ENCODE peak calls at places on chromosomes 7 and 10, in seven cellular contexts. S is pancreas; B is AG04450; V is fibroblast of the aortic adventitia; H is astrocyte of the spinal cord; Z is CD8-positive, alpha-beta memory T cell; A is ascending aorta. E is an unnamed sample.

GRCh38 chr7:82732677-82733076 is 289.1 kb upstream of the CACNA2D1 start:
- DNase-seq in S (no peak), H (no peak), A (no peak), B (no peak), Z (no peak), V (no peak), E (no peak)

GRCh38 chr7:117251687-117252086 is 71.2 kb downstream of the WNT2 start:
- DNase-seq in S (no peak), B (no peak), H (peak), V (peak), A (no peak), Z (no peak), E (peak)

GRCh38 chr7:138169441-138169851 is 93.2 kb downstream of the AKR1D1 start:
- DNase-seq in Z (no peak), H (no peak), V (no peak), S (no peak), A (no peak), B (no peak), E (peak)

GRCh38 chr10:34768261-34768971 is 46.7 kb downstream of the PARD3 start:
- DNase-seq in Z (no peak), S (peak), B (no peak), A (no peak), V (peak), H (peak), E (no peak)

GRCh38 chr10:34711500-34711899 is 103.6 kb downstream of the PARD3 start:
- DNase-seq in A (no peak), Z (no peak), H (no peak), V (peak), S (no peak), B (no peak), E (no peak)

GRCh38 chr10:33103980-33104379 is 145.9 kb upstream of the ITGB1 start:
- DNase-seq in S (no peak), Z (no peak), B (no peak), V (no peak), A (no peak), H (no peak), E (no peak)

GRCh38 chr10:105024184-105024583 is 383.1 kb downstream of the SORCS3 start:
- DNase-seq in V (no peak), B (no peak), S (no peak), Z (no peak), H (no peak), A (no peak), E (no peak)

GRCh38 chr10:97713828-97714400 is 384 bp downstream of the MARVELD1 start:
- DNase-seq in V (peak), S (peak), A (peak), B (no peak), H (peak), Z (peak), E (peak)

GRCh38 chr10:73591935-73592699 is 975 bp upstream of the USP54 start:
- DNase-seq in H (peak), Z (no peak), A (peak), S (peak), V (peak), B (no peak), E (peak)

GRCh38 chr7:80387634-80388033 is 124.2 kb downstream of the GNAT3 start:
- DNase-seq in B (no peak), Z (no peak), H (no peak), S (no peak), V (no peak), A (no peak), E (no peak)

GRCh38 chr10:132331259-132331955 is 586 bp upstream of the LRRC27 start:
- DNase-seq in H (no peak), S (no peak), Z (no peak), B (no peak), A (no peak), V (no peak), E (no peak)

GRCh38 chr10:69215405-69216176 is 4.5 kb upstream of the HKDC1 start:
- DNase-seq in Z (no peak), H (no peak), S (no peak), V (no peak), B (no peak), A (no peak), E (no peak)

GRCh38 chr7:106895246-106895864 is 30.3 kb downstream of the PIK3CG start:
- DNase-seq in Z (no peak), S (no peak), H (no peak), B (no peak), A (no peak), V (no peak), E (no peak)

GRCh38 chr7:90816511-90817142 is 220.5 kb downstream of the CDK14 start:
- DNase-seq in V (peak), H (peak), Z (no peak), S (no peak), A (no peak), B (peak), E (peak)

GRCh38 chr7:85054306-85054705 is 132.6 kb downstream of the SEMA3D start:
- DNase-seq in S (no peak), V (no peak), A (no peak), H (no peak), B (no peak), Z (no peak), E (no peak)

GRCh38 chr10:67971311-67971710 is 86.9 kb downstream of the SIRT1 start:
- DNase-seq in A (no peak), V (no peak), B (no peak), H (no peak), Z (no peak), S (no peak), E (no peak)

GRCh38 chr10:52755297-52756062 is 17.1 kb downstream of the MBL2 start:
- DNase-seq in B (peak), Z (no peak), H (peak), A (no peak), S (no peak), V (peak), E (no peak)
- H3K4me3 ChIP-seq in B (no peak), Z (no peak), H (no peak), A (no peak), S (no peak), V (no peak), E (no peak)

DNA sequence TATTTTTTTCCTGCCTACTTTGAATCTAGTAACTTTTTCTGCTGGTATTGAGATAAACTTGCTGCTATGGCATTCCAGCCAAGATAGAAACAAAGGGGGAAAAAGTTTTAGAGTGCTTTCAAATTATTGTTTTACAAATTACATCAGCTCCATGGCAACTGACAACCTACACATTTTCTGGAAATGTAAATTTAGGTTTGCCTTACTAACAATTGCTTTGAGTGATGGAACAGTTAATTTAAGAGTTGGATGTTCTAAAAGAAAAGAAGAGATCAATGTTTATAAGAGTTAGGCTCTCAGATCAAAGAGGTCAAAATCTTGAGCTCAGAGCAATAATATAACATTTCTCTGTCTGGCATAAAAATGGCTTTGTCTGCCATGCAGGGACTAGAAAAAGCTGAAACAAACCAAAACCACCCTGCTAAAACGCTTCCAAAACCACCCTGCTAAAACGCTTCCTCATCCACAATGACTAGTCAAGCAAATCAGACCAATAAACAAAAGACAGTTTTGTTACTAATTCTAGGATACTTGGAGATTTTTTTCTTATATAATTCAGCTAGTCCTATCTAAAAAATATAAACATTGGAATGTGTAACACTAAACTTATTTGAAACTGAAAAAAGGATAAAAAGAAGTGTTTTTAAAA is 32.4 kb downstream of the ORC5 start:
- DNase-seq in H (no peak), Z (no peak), S (no peak), V (no peak), A (no peak), B (no peak), E (no peak)
- H3K4me3 ChIP-seq in H (no peak), Z (no peak), S (no peak), V (no peak), A (no peak), B (no peak), E (no peak)

GRCh38 chr7:141409911-141410329 is 141.3 kb upstream of the AGK start:
- DNase-seq in Z (no peak), A (no peak), V (no peak), H (no peak), B (no peak), S (no peak), E (no peak)

GRCh38 chr7:141409219-141409618 is 142.0 kb upstream of the AGK start:
- DNase-seq in B (no peak), H (no peak), A (no peak), Z (no peak), V (no peak), S (no peak), E (no peak)

GRCh38 chr7:141408440-141408839 is 142.8 kb upstream of the AGK start:
- DNase-seq in S (no peak), Z (no peak), H (no peak), V (no peak), B (no peak), A (no peak), E (no peak)

GRCh38 chr7:141411133-141411532 is 140.1 kb upstream of the AGK start:
- DNase-seq in V (no peak), Z (no peak), H (no peak), S (no peak), A (no peak), B (no peak), E (no peak)

GRCh38 chr7:141410353-141410752 is 140.9 kb upstream of the AGK start:
- DNase-seq in A (no peak), H (no peak), Z (no peak), V (no peak), B (no peak), S (no peak), E (no peak)
- H3K4me3 ChIP-seq in A (no peak), H (no peak), Z (no peak), V (no peak), B (no peak), S (no peak), E (no peak)

GRCh38 chr10:49592726-49593563 is 17.2 kb upstream of the SLC18A3 start:
- DNase-seq in S (peak), H (peak), B (peak), V (peak), A (no peak), Z (peak), E (peak)
- H3K4me3 ChIP-seq in S (no peak), H (no peak), B (no peak), V (no peak), A (no peak), Z (no peak), E (no peak)

DNA sequence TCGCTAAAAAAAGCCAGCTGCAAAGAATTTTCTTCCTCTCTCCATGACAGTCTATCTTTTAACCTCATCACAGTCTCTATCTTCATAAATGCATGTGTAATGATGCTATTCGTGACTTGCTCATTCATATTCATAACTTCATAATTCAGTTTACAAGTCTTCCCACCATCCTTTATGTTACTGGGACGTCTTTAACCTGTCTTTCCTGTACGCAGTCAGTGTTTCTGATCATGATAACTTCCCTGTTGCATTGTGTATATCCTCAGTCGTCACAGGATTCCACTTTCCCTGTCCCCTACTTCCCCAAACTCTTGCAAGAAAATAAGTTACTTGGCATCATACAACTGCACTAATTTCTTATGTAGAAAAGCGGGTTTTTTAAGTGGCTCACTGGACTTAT is 165.6 kb upstream of the ASAH2 start:
- DNase-seq in Z (no peak), V (no peak), A (no peak), S (no peak), B (no peak), H (no peak), E (no peak)
- H3K4me3 ChIP-seq in Z (no peak), V (peak), A (peak), S (peak), B (peak), H (peak), E (peak)

GRCh38 chr7:150519310-150519709 is 4.6 kb downstream of the GIMAP7 start:
- DNase-seq in Z (no peak), V (no peak), B (no peak), H (no peak), S (no peak), A (no peak), E (no peak)
- H3K4me3 ChIP-seq in Z (peak), V (no peak), B (no peak), H (no peak), S (no peak), A (peak), E (no peak)

DNA sequence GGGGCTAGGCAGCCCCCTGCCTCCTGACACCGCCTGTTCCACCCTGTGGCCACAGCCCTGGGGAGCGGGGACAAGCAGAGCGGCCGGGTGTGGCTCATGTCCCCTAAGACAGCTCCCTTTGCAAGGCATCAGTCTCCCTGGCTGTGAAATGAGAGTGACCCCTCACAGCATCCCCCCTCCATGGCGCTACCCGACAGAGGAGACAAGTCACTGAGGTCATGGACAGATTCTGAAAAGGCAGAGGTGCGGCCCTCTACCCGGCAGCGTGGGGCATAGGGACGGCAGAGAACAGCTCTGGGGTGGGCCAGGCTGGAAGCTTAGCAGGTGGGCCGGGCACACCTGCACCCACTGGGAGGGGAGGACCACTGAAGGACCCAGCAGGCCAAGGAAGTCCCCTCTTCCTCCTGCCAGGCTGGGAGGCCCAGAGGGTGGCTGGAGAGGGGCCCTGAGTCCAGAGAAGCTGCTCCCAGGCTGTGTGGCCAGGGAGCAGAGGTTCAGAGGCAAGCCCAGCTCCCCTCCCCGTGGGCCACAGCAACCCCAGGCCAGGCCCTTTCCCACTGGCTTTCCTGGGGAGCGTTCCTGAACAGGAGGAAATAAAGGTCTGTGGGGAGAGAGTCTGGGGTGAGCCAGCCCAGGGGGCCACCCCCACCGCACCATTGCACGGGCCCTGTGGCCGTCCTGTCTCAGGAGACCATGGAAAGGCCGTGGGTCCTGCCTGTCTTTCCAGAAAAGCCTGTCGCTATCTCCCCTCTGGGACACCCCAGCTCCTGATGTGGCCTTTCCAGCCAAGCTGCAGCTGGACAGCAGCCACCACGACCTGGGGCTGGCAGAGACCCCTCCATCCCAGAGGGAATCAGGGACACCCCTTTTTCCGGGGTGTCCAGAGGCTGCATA is 1.7 kb downstream of the ADAP1 start:
- DNase-seq in S (no peak), H (no peak), A (no peak), V (no peak), B (no peak), Z (no peak), E (no peak)
- H3K4me3 ChIP-seq in S (peak), H (no peak), A (peak), V (no peak), B (no peak), Z (no peak), E (no peak)

GRCh38 chr7:27116962-27117686 is 13.4 kb downstream of the HOXA4 start:
- DNase-seq in B (no peak), Z (no peak), H (no peak), A (no peak), S (no peak), V (peak), E (no peak)
- H3K4me3 ChIP-seq in B (peak), Z (no peak), H (peak), A (peak), S (peak), V (peak), E (no peak)